ENCODE peak calls at places on chromosomes 4 and X, in six cellular contexts. G, H, W, C, Q and Z are unnamed samples.

GRCh38 chr4:64784125-64784524 is 374.9 kb upstream of the TECRL start:
- DNase-seq in Q (no peak), H (no peak), C (no peak), W (peak), G (no peak), Z (no peak)

GRCh38 chr4:164438321-164438720 is 315.6 kb upstream of the SMIM31 start:
- DNase-seq in W (peak), C (no peak), G (no peak), H (no peak), Q (peak), Z (no peak)

GRCh38 chr4:8262637-8263322 is 6.8 kb upstream of the HTRA3 start:
- DNase-seq in H (no peak), G (no peak), Q (no peak), W (no peak), C (no peak), Z (no peak)

GRCh38 chrX:13750204-13750603 is 15.7 kb downstream of the OFD1 start:
- DNase-seq in W (peak), G (no peak), H (peak), Q (peak), C (no peak), Z (no peak)

GRCh38 chr4:41796545-41797210 is 48.2 kb upstream of the PHOX2B start:
- DNase-seq in H (no peak), W (no peak), G (no peak), C (no peak), Q (no peak), Z (no peak)

GRCh38 chr4:101288365-101289145 is 58.8 kb downstream of the PPP3CA start:
- DNase-seq in G (no peak), H (no peak), C (no peak), W (no peak), Q (no peak), Z (no peak)

GRCh38 chr4:140286503-140286902 is 86.9 kb upstream of the SCOC start:
- DNase-seq in G (no peak), Q (no peak), W (no peak), C (no peak), H (no peak), Z (no peak)

GRCh38 chr4:1541449-1542225 is 135.4 kb upstream of the NKX1-1 start:
- DNase-seq in G (no peak), Q (no peak), H (no peak), W (no peak), C (no peak), Z (no peak)

GRCh38 chr4:15864771-15865566 is 73.6 kb downstream of the FGFBP1 start:
- DNase-seq in Q (no peak), H (no peak), C (no peak), G (no peak), W (peak), Z (no peak)

GRCh38 chr4:26267087-26267486 is 53.7 kb upstream of the RBPJ start:
- DNase-seq in C (no peak), H (no peak), W (peak), G (peak), Q (no peak), Z (no peak)

GRCh38 chr4:139279723-139280620 is at the start of gene MGARP:
- DNase-seq in W (no peak), G (no peak), Q (no peak), C (peak), H (peak), Z (no peak)

DNA sequence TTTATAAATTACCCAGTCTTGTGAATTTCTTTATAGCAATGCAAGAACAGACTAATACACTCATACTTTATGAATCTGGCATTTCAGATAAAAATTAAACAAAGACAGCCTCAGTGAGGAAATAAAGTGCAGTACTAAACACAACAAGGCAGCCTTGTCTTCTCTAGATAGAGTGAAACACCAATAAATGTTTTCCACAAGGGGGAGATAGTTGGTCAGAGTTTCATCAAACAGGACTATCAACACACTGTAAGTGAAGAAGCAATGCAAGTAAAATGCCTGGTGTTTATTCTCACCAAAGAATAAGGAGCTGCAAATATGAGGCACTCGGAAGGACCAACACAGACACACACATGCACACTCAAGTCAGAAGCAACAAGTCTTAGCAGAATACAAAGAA is 62.8 kb downstream of the FAM9B start:
- DNase-seq in Q (peak), G (no peak), C (no peak), H (peak), W (peak), Z (no peak)
- TF ChIP-seq CTCF in Q (peak), G (peak), C (peak), H (peak), W (peak), Z (peak)

DNA sequence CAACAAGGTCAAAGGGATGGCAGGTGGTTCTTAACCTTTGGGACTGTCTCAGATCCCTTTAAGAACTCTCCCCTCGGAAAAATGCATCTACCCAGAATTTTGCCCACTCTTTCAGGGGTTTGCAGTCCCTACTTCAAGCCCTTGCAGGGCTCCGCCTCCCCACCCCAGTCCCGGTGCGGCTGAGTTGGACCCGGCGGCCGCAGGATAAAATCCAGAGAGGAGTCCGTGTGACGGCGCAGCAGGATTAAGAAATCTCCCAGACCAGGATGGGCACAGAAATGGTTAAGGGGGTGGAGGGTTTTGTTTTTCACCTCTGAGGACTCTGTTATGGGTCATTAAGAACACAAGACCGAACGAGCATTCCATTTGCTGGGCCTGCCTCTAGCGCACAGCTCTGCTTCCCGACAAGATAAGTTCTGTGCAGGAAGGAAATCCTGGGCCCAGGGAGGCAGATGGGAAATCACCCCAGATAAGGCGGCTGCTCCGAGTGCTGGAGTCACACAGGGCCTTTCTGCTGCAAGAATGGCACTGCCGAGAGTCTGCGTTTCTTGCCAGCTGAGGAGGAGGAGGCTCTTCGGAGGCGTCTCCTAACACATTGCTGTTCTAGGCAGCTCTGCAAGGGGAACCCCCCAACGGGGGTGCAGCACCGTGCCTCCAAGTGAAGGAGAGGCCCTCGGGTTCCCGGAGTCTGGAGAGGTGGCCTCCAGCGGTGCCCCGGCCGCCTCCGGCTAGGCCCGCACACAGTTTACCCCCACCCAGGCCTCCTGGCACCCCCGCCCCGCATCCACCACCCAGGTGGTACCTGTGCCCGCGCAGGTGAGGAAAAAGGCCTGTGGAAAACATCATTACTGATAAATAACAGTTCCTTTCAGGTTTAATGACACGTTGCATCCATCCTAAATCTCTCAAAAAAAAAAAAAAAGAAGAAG is 277.6 kb downstream of the BCOR start:
- DNase-seq in W (peak), Q (no peak), C (no peak), G (no peak), H (no peak), Z (no peak)
- TF ChIP-seq CTCF in W (no peak), Q (no peak), C (no peak), G (no peak), H (no peak), Z (no peak)

GRCh38 chrX:8244301-8244700 is 73.2 kb upstream of the VCX2 start:
- DNase-seq in Q (peak), G (no peak), H (no peak), W (no peak), C (no peak), Z (no peak)
- TF ChIP-seq CTCF in Q (no peak), G (no peak), H (no peak), W (no peak), C (no peak), Z (no peak)

DNA sequence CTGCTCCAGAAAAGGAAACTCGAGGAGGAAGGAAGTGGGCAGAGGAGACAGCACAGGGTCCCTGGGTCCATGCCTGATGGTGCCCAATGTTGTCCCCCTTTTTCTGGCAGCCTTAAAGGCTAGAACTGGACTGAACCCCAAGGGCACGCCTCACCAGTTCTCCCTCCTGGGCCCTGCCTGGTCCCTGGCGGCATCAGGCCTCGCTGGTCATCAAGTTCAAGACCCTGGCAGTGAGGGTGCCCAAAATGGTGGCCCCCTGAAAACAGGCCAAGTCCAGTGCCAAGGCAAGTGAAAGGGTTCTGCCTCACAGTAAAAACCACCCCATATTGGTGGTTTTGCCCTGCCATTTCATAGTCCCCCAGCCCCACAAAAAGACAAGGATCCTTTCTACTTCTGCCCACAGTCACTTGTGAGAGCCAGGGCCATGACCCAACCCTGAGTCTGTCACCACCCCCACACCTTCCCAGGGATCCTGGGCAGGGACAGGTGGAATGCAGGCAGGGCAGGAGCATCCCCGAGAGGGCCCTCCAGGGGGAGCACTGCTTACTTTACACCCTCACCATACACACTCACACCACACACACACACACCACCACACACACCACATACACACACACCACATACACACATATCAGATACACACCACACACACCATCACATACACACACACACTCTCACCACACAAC is 107.6 kb downstream of the DCTD start:
- DNase-seq in G (no peak), W (no peak), H (peak), Q (no peak), C (no peak), Z (no peak)
- TF ChIP-seq CTCF in G (no peak), W (no peak), H (peak), Q (no peak), C (no peak), Z (no peak)

DNA sequence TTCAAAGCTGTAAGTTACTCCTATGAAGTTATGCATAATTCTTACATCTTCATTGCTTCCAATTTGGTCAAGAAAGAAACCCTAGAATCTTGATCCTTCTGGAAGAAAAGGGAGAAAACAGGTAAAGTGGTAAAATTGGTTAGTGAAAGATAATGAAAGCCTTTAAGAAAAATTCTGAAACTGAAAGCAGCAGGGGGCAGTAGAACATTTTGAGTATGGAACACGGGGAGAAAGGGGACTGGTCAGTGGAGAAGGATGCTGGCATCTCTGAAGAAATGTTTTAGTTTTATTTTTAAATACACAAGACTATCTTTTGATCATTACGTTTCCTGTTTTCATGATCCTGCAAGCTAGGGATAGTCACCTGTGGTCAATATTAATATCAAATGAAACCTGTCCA is 54.3 kb downstream of the SLIT2 start:
- DNase-seq in H (no peak), Q (peak), G (no peak), C (no peak), W (peak), Z (no peak)
- TF ChIP-seq CTCF in H (no peak), Q (no peak), G (no peak), C (no peak), W (peak), Z (peak)

GRCh38 chrX:135740683-135741149 is 27.3 kb downstream of the CT45A3 start:
- DNase-seq in G (no peak), W (no peak), Q (peak), C (no peak), H (peak), Z (peak)
- TF ChIP-seq CTCF in G (no peak), W (no peak), Q (peak), C (peak), H (peak), Z (peak)